ENCODE peak calls at places on chromosome 15, in seven cellular contexts. M is kidney epithelial cell, E is cardiac fibroblast, L is astrocyte, G is psoas muscle, W is A549, D is H1. X is an unnamed sample.

GRCh38 chr15:101376615-101377395 is 81.8 kb upstream of the SNRPA1 start:
- DNase-seq in D (no peak), E (no peak), W (no peak), G (no peak), L (no peak), M (no peak), X (no peak)

GRCh38 chr15:101723161-101723873 is 956 bp downstream of the TARS3 start:
- DNase-seq in D (no peak), L (peak), G (no peak), W (no peak), E (peak), M (no peak), X (no peak)

GRCh38 chr15:61871926-61872522 is 188.2 kb downstream of the VPS13C start:
- DNase-seq in G (no peak), E (peak), W (peak), L (no peak), M (no peak), D (no peak), X (no peak)

GRCh38 chr15:45254405-45255293 is 2.6 kb downstream of the SLC28A2 start:
- DNase-seq in L (peak), D (no peak), E (no peak), M (no peak), G (no peak), W (peak), X (no peak)

GRCh38 chr15:62085740-62086139 is 19.0 kb downstream of the C2CD4A start:
- DNase-seq in W (no peak), G (no peak), D (no peak), L (no peak), M (no peak), E (peak), X (no peak)

GRCh38 chr15:52139599-52140462 is 27.3 kb upstream of the BCL2L10 start:
- DNase-seq in W (peak), M (no peak), D (peak), L (peak), G (peak), E (peak), X (peak)

GRCh38 chr15:78906310-78906608 is 33.6 kb downstream of the MORF4L1 start:
- DNase-seq in E (peak), G (peak), W (peak), L (peak), D (no peak), M (peak), X (no peak)

GRCh38 chr15:101578443-101578894 is 73.7 kb downstream of the TM2D3 start:
- DNase-seq in L (no peak), E (peak), D (no peak), M (no peak), W (peak), G (peak), X (no peak)

GRCh38 chr15:31434418-31435255 is 108.0 kb downstream of the KLF13 start:
- DNase-seq in D (no peak), M (no peak), G (peak), E (peak), L (peak), W (no peak), X (peak)

GRCh38 chr15:56496635-56497034 is 31.7 kb upstream of the MNS1 start:
- DNase-seq in L (peak), M (peak), W (peak), G (no peak), D (no peak), E (peak), X (no peak)

GRCh38 chr15:66943456-66944095 is 121.8 kb upstream of the SMAD3 start:
- DNase-seq in L (no peak), M (no peak), G (no peak), W (peak), E (no peak), D (no peak), X (no peak)

GRCh38 chr15:74449643-74450205 is 11.2 kb downstream of the UBL7 start:
- DNase-seq in L (no peak), G (no peak), M (no peak), W (no peak), D (no peak), E (no peak), X (no peak)

GRCh38 chr15:42409011-42409410 is 49.7 kb downstream of the CAPN3 start:
- DNase-seq in D (no peak), E (no peak), G (no peak), W (no peak), M (no peak), L (no peak), X (no peak)

GRCh38 chr15:70910958-70911357 is 18.3 kb downstream of the LRRC49 start:
- DNase-seq in W (no peak), D (no peak), E (no peak), M (no peak), G (no peak), L (no peak), X (no peak)

GRCh38 chr15:70912187-70912586 is 19.6 kb downstream of the LRRC49 start:
- DNase-seq in D (no peak), G (no peak), M (no peak), E (no peak), W (no peak), L (no peak), X (no peak)

GRCh38 chr15:70902105-70902504 is 9.5 kb downstream of the LRRC49 start:
- DNase-seq in W (peak), G (no peak), M (peak), L (peak), E (peak), D (no peak), X (no peak)

GRCh38 chr15:70906842-70907241 is 14.2 kb downstream of the LRRC49 start:
- DNase-seq in L (peak), M (no peak), G (no peak), W (no peak), E (peak), D (no peak), X (no peak)

DNA sequence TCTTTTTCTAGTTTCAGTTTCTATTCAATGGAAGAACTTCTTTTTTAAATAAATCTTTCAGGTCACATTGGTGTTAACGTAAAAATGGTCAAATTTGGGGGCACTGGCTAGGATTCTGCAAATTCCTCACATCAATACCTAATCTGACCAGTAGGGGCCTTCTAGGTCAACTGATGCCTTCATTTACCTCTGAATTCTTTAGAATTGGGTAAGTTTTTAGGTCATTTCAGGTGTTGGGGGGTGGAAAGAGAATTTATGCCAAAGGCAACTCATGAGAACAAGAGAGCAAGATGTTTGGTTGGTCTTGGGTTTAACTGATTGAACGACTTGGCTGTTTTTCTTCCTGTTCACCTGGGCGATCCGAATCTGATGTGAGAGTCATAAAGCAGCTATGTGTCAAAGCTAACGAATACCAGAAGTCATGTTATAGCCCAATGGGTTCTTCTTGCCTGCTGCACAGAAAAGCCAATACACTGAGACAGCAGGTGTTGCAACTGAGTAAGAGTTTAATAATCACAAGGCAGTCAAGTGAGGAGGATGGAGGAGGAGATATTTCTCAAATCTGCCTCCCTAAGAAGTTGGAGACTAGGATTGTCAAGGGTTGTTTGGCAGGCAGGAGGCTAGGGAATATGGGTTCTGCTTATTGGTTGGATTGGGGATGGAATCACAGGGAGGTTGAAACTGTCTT is 15.3 kb downstream of the LRRC49 start:
- DNase-seq in E (no peak), D (no peak), L (no peak), G (no peak), M (no peak), W (no peak), X (no peak)
- TF ChIP-seq CTCF in E (peak), D (peak), L (no peak), G (peak), M (peak), W (no peak), X (no peak)

GRCh38 chr15:89531796-89532537 is 35.6 kb upstream of the RHCG start:
- DNase-seq in L (no peak), M (no peak), G (no peak), D (no peak), W (no peak), E (no peak), X (no peak)
- TF ChIP-seq CTCF in L (no peak), M (no peak), G (no peak), D (no peak), W (no peak), E (no peak), X (no peak)

DNA sequence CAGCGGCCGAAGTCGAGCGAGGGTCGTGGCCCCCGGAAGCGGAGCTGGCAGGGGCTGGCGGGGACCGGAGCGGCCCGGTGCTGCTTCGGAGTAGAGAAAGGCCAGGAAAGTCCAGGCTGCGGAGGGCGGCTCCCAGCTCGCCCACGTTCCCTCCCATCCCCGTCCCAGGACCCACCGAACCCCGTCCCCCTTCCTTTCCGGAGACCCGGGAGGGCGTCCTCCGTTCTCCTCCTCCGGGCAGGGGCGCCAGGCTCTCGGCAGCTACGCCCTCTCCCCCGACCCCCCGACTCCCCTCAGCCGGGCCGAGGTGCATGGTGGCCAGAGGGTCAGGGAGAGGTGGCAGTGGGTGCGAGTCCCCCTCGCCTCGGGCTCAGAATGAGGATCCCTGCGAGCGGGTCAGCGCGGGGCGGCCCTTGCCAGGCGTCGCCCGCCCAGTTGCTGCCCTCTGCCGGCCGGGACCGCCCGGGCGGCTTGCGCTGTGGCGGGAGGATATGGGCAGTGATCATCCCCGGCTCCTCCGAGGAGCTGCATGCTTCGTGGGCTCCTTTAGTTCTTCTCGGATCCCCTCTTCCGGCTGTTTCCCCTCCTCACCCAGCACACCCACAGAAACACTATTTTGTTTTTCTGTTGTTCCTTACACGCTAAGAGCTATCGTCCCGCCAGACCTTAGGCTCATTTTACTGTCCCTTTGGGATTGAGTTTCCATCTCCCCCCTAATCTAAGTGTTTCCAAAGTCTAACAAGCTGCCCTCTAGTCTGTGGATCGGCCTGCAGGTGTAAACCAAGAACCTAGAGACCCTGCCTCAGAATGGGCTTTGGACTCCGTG is 744 bp upstream of the ALDH1A2 start:
- DNase-seq in G (peak), L (no peak), E (peak), D (no peak), M (no peak), W (peak), X (peak)
- TF ChIP-seq CTCF in G (peak), L (peak), E (peak), D (peak), M (peak), W (peak), X (no peak)

GRCh38 chr15:39442898-39443297 is 138.0 kb upstream of the THBS1 start:
- DNase-seq in L (no peak), M (no peak), E (no peak), G (no peak), W (no peak), D (no peak), X (no peak)

GRCh38 chr15:39438260-39438659 is 142.6 kb upstream of the THBS1 start:
- DNase-seq in E (no peak), G (no peak), W (no peak), L (no peak), D (no peak), M (no peak), X (no peak)

GRCh38 chr15:39435244-39435643 is 145.6 kb upstream of the THBS1 start:
- DNase-seq in W (no peak), L (no peak), M (no peak), G (no peak), D (no peak), E (no peak), X (no peak)

GRCh38 chr15:39434751-39435238 is 146.1 kb upstream of the THBS1 start:
- DNase-seq in D (no peak), W (no peak), E (peak), M (no peak), L (no peak), G (no peak), X (no peak)

GRCh38 chr15:39438795-39439577 is 141.9 kb upstream of the THBS1 start:
- DNase-seq in W (no peak), E (peak), G (no peak), D (no peak), M (no peak), L (peak), X (no peak)
- TF ChIP-seq CTCF in W (no peak), E (no peak), G (no peak), D (peak), M (peak), L (no peak), X (no peak)

GRCh38 chr15:57506422-57506821 is 85.3 kb upstream of the MYZAP start:
- DNase-seq in L (no peak), D (no peak), G (no peak), E (no peak), M (no peak), W (peak), X (no peak)
- TF ChIP-seq CTCF in L (no peak), D (peak), G (no peak), E (peak), M (peak), W (peak), X (no peak)

DNA sequence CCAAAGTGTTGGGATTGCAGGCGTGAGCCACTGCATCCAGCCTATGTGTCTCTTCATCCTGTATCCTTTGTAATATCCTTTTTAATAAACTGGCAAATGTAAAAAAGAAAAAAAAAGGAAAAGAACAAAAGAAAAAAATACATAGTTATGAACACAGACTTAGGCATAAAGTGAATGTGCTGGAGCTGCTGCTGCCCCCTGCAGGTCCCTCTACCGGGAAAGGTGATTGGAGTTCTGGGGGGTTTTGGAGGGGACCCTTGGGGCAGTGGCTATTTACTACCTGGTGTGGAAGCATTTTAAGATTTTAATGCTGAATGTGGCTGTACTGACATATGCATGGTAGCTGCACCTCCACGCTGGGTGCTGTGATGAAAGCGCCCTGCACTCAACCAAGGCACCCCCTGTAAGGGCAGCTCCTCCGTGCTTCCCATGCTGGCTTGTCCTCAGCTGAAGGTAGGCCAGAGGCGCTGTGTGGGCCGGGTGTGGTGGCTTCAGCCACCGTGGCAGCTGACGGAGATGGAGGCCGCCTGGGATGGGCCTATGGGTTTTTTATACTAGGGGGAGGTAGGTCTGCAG is 49.9 kb downstream of the RPLP1 start:
- DNase-seq in E (no peak), M (no peak), L (no peak), W (no peak), D (no peak), G (no peak), X (no peak)
- TF ChIP-seq CTCF in E (peak), M (no peak), L (no peak), W (peak), D (peak), G (peak), X (no peak)

GRCh38 chr15:68517285-68517711 is 61.5 kb upstream of the CORO2B start:
- DNase-seq in L (peak), G (no peak), M (no peak), D (no peak), W (peak), E (no peak), X (no peak)
- TF ChIP-seq CTCF in L (peak), G (no peak), M (no peak), D (peak), W (no peak), E (peak), X (no peak)

GRCh38 chr15:69067296-69067695 is 52.8 kb downstream of the NOX5 start:
- DNase-seq in E (no peak), W (no peak), M (no peak), L (no peak), G (no peak), D (no peak), X (no peak)

GRCh38 chr15:69068157-69068556 is 53.7 kb downstream of the NOX5 start:
- DNase-seq in D (no peak), W (no peak), L (no peak), E (no peak), M (no peak), G (no peak), X (no peak)

GRCh38 chr15:69074843-69075224 is 60.3 kb downstream of the NOX5 start:
- DNase-seq in L (no peak), G (no peak), E (no peak), D (no peak), M (no peak), W (peak), X (no peak)

GRCh38 chr15:69074011-69074842 is 59.7 kb downstream of the NOX5 start:
- DNase-seq in M (no peak), W (peak), E (peak), L (peak), D (peak), G (peak), X (no peak)

GRCh38 chr15:69071265-69071664 is 56.8 kb downstream of the NOX5 start:
- DNase-seq in D (no peak), E (no peak), L (no peak), G (no peak), M (no peak), W (no peak), X (no peak)
- TF ChIP-seq CTCF in D (peak), E (no peak), L (no peak), G (no peak), M (no peak), W (no peak), X (no peak)

DNA sequence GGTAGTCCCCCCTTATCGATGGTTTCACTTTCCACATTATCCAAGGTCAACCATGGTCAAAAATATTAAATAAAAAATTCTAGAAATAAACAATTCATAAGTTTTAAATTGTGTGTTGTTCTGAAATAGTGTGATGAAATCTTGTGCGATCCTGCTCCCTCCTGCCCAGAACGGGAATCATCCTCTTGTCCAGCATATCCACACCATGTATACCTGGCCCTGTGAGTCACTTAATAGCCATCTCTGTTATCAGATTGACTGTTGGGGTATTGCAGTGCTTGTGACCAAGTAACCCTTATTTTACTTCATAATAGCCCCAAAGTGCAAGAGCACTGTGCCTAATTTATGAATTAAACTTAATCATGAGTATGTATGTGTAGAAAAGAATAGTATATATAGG is 19.1 kb downstream of the FAM81A start:
- DNase-seq in M (no peak), L (no peak), G (no peak), W (no peak), D (no peak), E (no peak), X (no peak)
- TF ChIP-seq CTCF in M (no peak), L (no peak), G (no peak), W (no peak), D (no peak), E (no peak), X (no peak)

X was measured in activated B cell treated with CpG ODN at 0.5 μM for 24 hours.